ENCODE peak calls at places on chromosome 19, in four cellular contexts. One of them, this sample, is unnamed.

GRCh38 chr19:36916991-36917390 is 859 bp downstream of the ZNF568 start:
- DNase-seq in pancreas: no peak
- DNase-seq in heart right ventricle: no peak
- DNase-seq in tibial artery: no peak
- DNase-seq in this sample: peak; percentile 46

GRCh38 chr19:49438261-49438660 is 3.1 kb downstream of the SLC17A7 start:
- DNase-seq in pancreas: no peak
- DNase-seq in heart right ventricle: no peak
- DNase-seq in tibial artery: no peak
- DNase-seq in this sample: no peak

GRCh38 chr19:17148130-17148529 is 67.0 kb upstream of the USE1 start:
- DNase-seq in pancreas: no peak
- DNase-seq in heart right ventricle: no peak
- DNase-seq in tibial artery: no peak
- DNase-seq in this sample: no peak

GRCh38 chr19:16566161-16566560 is 6.1 kb downstream of the SLC35E1 start:
- DNase-seq in pancreas: no peak
- DNase-seq in heart right ventricle: no peak
- DNase-seq in tibial artery: no peak
- DNase-seq in this sample: no peak

GRCh38 chr19:55549500-55550320 is 4.4 kb upstream of the SBK3 start:
- DNase-seq in pancreas: no peak
- DNase-seq in heart right ventricle: no peak
- DNase-seq in tibial artery: no peak
- DNase-seq in this sample: no peak

GRCh38 chr19:12995596-12996541 is 594 bp downstream of the NFIX start:
- DNase-seq in pancreas: peak; percentile 45
- DNase-seq in heart right ventricle: no peak
- DNase-seq in tibial artery: no peak
- DNase-seq in this sample: peak; percentile 48

GRCh38 chr19:8332976-8333770 is 9.9 kb downstream of the KANK3 start:
- DNase-seq in pancreas: no peak
- DNase-seq in heart right ventricle: peak; percentile 57
- DNase-seq in tibial artery: no peak
- DNase-seq in this sample: no peak

GRCh38 chr19:13022111-13022858 is 27.0 kb downstream of the NFIX start:
- DNase-seq in pancreas: no peak
- DNase-seq in heart right ventricle: peak; percentile 60
- DNase-seq in tibial artery: peak; percentile 93
- DNase-seq in this sample: peak; percentile 41

GRCh38 chr19:1130801-1131717 is 27.3 kb downstream of the GPX4 start:
- DNase-seq in pancreas: no peak
- DNase-seq in heart right ventricle: no peak
- DNase-seq in tibial artery: no peak
- DNase-seq in this sample: no peak

GRCh38 chr19:17488593-17489391 is 18.5 kb downstream of the SLC27A1 start:
- DNase-seq in pancreas: peak; percentile 92
- DNase-seq in heart right ventricle: peak; percentile 51
- DNase-seq in tibial artery: peak; percentile 71
- DNase-seq in this sample: peak; percentile 38

GRCh38 chr19:27744926-27745844 is 1467.8 kb downstream of the UQCRFS1 start:
- DNase-seq in pancreas: no peak
- DNase-seq in heart right ventricle: no peak
- DNase-seq in tibial artery: no peak
- DNase-seq in this sample: no peak

GRCh38 chr19:54481326-54481930 is 8.3 kb upstream of the CDC42EP5 start:
- DNase-seq in pancreas: no peak
- DNase-seq in heart right ventricle: no peak
- DNase-seq in tibial artery: no peak
- DNase-seq in this sample: peak; percentile 84

GRCh38 chr19:17554968-17555479 is 425 bp upstream of the COLGALT1 start:
- DNase-seq in pancreas: no peak
- DNase-seq in heart right ventricle: no peak
- DNase-seq in tibial artery: no peak
- DNase-seq in this sample: no peak

GRCh38 chr19:42292042-42292960 is 9.6 kb upstream of the PRR19 start:
- DNase-seq in pancreas: no peak
- DNase-seq in heart right ventricle: no peak
- DNase-seq in tibial artery: peak; percentile 68
- DNase-seq in this sample: no peak

GRCh38 chr19:4676955-4677731 is 7.0 kb upstream of the MYDGF start:
- DNase-seq in pancreas: no peak
- DNase-seq in heart right ventricle: no peak
- DNase-seq in tibial artery: no peak
- DNase-seq in this sample: peak; percentile 52

GRCh38 chr19:47176071-47176626 is 45.5 kb downstream of the SAE1 start:
- DNase-seq in pancreas: no peak
- DNase-seq in heart right ventricle: no peak
- DNase-seq in tibial artery: no peak
- DNase-seq in this sample: no peak

GRCh38 chr19:33094504-33095067 is 13.6 kb downstream of the GPATCH1 start:
- DNase-seq in pancreas: no peak
- DNase-seq in heart right ventricle: no peak
- DNase-seq in tibial artery: no peak
- DNase-seq in this sample: no peak

GRCh38 chr19:17209126-17210036 is 5.8 kb upstream of the USE1 start:
- DNase-seq in pancreas: no peak
- DNase-seq in heart right ventricle: no peak
- DNase-seq in tibial artery: no peak
- DNase-seq in this sample: peak; percentile 45

GRCh38 chr19:49200238-49200862 is 42.8 kb downstream of the TRPM4 start:
- DNase-seq in pancreas: no peak
- DNase-seq in heart right ventricle: no peak
- DNase-seq in tibial artery: no peak
- DNase-seq in this sample: no peak

GRCh38 chr19:40231544-40232424 is 5.3 kb upstream of the CCNP start:
- DNase-seq in pancreas: no peak
- DNase-seq in heart right ventricle: no peak
- DNase-seq in tibial artery: no peak
- DNase-seq in this sample: peak; percentile 33

GRCh38 chr19:45444318-45445041 is 20.8 kb upstream of the ERCC1 start:
- DNase-seq in pancreas: peak; percentile 94
- DNase-seq in heart right ventricle: peak; percentile 98
- DNase-seq in tibial artery: peak; percentile 98
- DNase-seq in this sample: peak; percentile 94

GRCh38 chr19:22634450-22634827 is 315 bp downstream of the ZNF492 start:
- DNase-seq in pancreas: no peak
- DNase-seq in heart right ventricle: peak; percentile 18
- DNase-seq in tibial artery: no peak
- DNase-seq in this sample: no peak

GRCh38 chr19:49875801-49876421 is 1.2 kb downstream of the AKT1S1 start:
- DNase-seq in pancreas: no peak
- DNase-seq in heart right ventricle: peak; percentile 74
- DNase-seq in tibial artery: peak; percentile 86
- DNase-seq in this sample: peak; percentile 68

GRCh38 chr19:54938906-54939305 is 8.4 kb downstream of the NLRP7 start:
- DNase-seq in pancreas: no peak
- DNase-seq in heart right ventricle: no peak
- DNase-seq in tibial artery: no peak
- DNase-seq in this sample: no peak

GRCh38 chr19:52070496-52070895 is 21.9 kb upstream of the ZNF432 start:
- DNase-seq in pancreas: no peak
- DNase-seq in heart right ventricle: no peak
- DNase-seq in tibial artery: no peak
- DNase-seq in this sample: peak; percentile 74

GRCh38 chr19:13152356-13152853 is 2.2 kb downstream of the IER2 start:
- DNase-seq in pancreas: no peak
- DNase-seq in heart right ventricle: no peak
- DNase-seq in tibial artery: no peak
- DNase-seq in this sample: no peak

GRCh38 chr19:18711893-18712292 is 28.4 kb downstream of the CRTC1 start:
- DNase-seq in pancreas: no peak
- DNase-seq in heart right ventricle: no peak
- DNase-seq in tibial artery: no peak
- DNase-seq in this sample: no peak
- H3K27ac ChIP-seq in pancreas: no peak overlapping the region
- H3K27ac ChIP-seq in heart right ventricle: no peak overlapping the region
- H3K27ac ChIP-seq in tibial artery: no peak overlapping the region
- H3K27ac ChIP-seq in this sample: no peak overlapping the region

DNA sequence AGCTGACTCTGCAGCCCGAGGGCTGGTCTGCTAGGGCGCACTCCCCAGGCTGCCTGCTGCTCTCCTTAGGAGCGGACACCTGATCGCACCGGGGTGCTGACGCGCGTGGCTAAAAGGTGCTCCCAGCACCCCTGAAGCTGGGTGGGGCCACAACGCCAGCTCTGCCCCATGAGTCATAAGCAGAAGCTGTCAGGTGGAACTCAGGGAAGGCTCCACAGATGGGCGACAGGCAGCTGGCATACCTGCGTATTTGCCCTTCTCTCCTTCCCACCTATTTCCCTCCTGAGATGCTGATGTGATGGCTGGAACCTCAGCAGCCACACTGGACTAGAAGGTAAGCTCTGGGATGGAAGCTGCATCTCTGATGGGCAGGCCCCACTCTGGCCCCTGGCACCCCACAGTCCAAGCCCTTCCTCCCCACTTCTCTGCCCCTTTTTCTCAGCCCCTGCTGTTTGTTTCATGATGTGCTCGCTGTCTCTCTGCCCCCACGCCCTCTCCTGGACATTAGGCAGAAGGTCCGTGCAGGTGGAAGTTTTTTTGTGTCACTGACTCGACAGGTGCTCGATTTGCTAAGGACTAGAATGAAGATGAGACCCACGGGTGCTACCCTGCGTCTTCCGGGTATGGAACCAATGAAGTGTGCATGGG is 30.3 kb upstream of the CACTIN start:
- DNase-seq in pancreas: no peak
- DNase-seq in heart right ventricle: no peak
- DNase-seq in tibial artery: no peak
- DNase-seq in this sample: no peak
- TF ChIP-seq CTCF in pancreas: no peak
- TF ChIP-seq CTCF in heart right ventricle: no peak
- TF ChIP-seq CTCF in tibial artery: no peak
- TF ChIP-seq CTCF in this sample: no peak

GRCh38 chr19:29495091-29495490 is 30.7 kb upstream of the VSTM2B start:
- DNase-seq in pancreas: no peak
- DNase-seq in heart right ventricle: no peak
- DNase-seq in tibial artery: peak; percentile 24
- DNase-seq in this sample: no peak
- H3K27ac ChIP-seq in pancreas: no peak overlapping the region
- H3K27ac ChIP-seq in heart right ventricle: no peak overlapping the region
- H3K27ac ChIP-seq in tibial artery: no peak overlapping the region
- H3K27ac ChIP-seq in this sample: no peak overlapping the region

DNA sequence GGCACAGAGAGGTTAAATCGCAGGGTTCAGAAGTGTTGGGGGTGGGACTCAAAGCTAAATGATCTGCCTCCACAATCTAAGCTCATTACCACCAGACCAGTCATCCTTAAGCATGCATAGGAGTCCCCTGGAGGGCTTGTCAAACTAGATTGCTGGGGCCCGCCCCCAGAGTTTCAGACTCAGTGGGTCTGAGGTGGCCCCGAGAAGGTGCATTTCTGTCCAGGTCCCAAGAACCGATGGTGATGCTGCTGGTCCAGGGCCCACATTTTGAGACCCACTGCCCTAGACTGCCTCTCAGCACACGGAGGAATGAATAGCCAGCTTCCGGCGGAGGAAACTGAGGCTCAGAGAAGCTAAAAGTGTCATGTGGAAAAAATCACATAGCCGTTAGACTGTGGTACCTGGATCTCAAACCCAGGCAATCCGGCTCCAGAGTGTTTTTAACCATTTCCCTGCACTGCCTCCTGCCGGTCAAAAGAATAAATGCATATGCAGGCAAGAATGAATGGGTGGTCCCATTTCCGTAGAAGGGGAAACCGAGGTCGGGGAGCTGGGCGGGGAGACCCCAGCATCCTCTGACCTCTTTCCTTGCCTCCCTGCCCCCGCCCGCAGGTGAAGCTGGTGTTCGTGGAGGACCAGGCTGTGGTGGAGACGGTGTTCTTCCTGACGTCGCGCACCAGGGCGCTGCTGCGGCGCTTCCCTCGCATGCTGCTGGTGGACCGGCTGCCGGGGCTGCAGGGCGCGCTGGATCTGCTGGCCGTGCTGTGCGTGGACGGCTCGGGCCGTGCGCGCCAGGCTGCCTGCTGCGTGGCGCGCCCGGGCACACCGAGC is 23.8 kb downstream of the ZSWIM9 start:
- DNase-seq in pancreas: no peak
- DNase-seq in heart right ventricle: no peak
- DNase-seq in tibial artery: peak; percentile 57
- DNase-seq in this sample: peak; percentile 28
- TF ChIP-seq CTCF in pancreas: no peak
- TF ChIP-seq CTCF in heart right ventricle: peak; percentile 56
- TF ChIP-seq CTCF in tibial artery: peak; percentile 12
- TF ChIP-seq CTCF in this sample: peak; percentile 59

GRCh38 chr19:11465605-11466004 is 15.2 kb downstream of the ELAVL3 start:
- DNase-seq in pancreas: no peak
- DNase-seq in heart right ventricle: no peak
- DNase-seq in tibial artery: no peak
- DNase-seq in this sample: no peak
- H3K27ac ChIP-seq in pancreas: no peak overlapping the region
- H3K27ac ChIP-seq in heart right ventricle: no peak overlapping the region
- H3K27ac ChIP-seq in tibial artery: no peak overlapping the region
- H3K27ac ChIP-seq in this sample: no peak overlapping the region

GRCh38 chr19:58228584-58229254 is at the start of gene ZNF544:
- DNase-seq in pancreas: peak; percentile 79
- DNase-seq in heart right ventricle: peak; percentile 80
- DNase-seq in tibial artery: peak; percentile 78
- DNase-seq in this sample: peak; percentile 87
- TF ChIP-seq CTCF in pancreas: no peak
- TF ChIP-seq CTCF in heart right ventricle: no peak
- TF ChIP-seq CTCF in tibial artery: no peak
- TF ChIP-seq CTCF in this sample: no peak

DNA sequence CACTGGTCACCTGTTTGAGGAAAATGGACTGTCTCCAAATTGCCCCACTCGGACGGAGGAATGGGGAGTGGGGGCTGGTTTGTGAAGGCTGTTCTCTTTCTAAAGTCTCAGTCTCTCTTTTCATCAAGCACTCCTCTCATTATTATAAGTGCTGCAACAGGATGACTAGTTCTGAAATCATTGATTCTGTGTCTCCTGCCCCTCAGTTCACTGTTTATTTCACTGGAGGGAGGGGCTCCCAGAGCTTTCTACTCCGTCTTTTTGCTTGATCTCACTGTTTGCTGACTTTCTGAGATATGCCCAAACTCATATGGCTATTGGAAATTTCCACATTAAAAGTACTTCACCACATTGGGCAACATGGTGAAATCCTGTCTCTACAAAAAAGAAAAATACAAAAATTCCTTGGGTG is 20.5 kb upstream of the CD70 start:
- DNase-seq in pancreas: no peak
- DNase-seq in heart right ventricle: no peak
- DNase-seq in tibial artery: no peak
- DNase-seq in this sample: no peak
- H3K27ac ChIP-seq in pancreas: no peak overlapping the region
- H3K27ac ChIP-seq in heart right ventricle: no peak overlapping the region
- H3K27ac ChIP-seq in tibial artery: no peak overlapping the region
- H3K27ac ChIP-seq in this sample: no peak overlapping the region

GRCh38 chr19:35143231-35143715 is at the start of gene FXYD7:
- DNase-seq in pancreas: peak; percentile 51
- DNase-seq in heart right ventricle: peak; percentile 38
- DNase-seq in tibial artery: no peak
- DNase-seq in this sample: no peak

GRCh38 chr19:35141627-35142401 is 1.2 kb upstream of the FXYD7 start:
- DNase-seq in pancreas: peak; percentile 44
- DNase-seq in heart right ventricle: no peak
- DNase-seq in tibial artery: no peak
- DNase-seq in this sample: peak; percentile 31

GRCh38 chr19:35144259-35144599 is 1.2 kb downstream of the FXYD7 start:
- DNase-seq in pancreas: no peak
- DNase-seq in heart right ventricle: no peak
- DNase-seq in tibial artery: no peak
- DNase-seq in this sample: no peak

GRCh38 chr19:35143818-35144217 is 763 bp downstream of the FXYD7 start:
- DNase-seq in pancreas: no peak
- DNase-seq in heart right ventricle: no peak
- DNase-seq in tibial artery: no peak
- DNase-seq in this sample: no peak

GRCh38 chr19:35142531-35143230 is 374 bp upstream of the FXYD7 start:
- DNase-seq in pancreas: peak; percentile 81
- DNase-seq in heart right ventricle: peak; percentile 63
- DNase-seq in tibial artery: no peak
- DNase-seq in this sample: peak; percentile 52
- TF ChIP-seq CTCF in pancreas: peak; percentile 30
- TF ChIP-seq CTCF in heart right ventricle: peak; percentile 67
- TF ChIP-seq CTCF in tibial artery: no peak
- TF ChIP-seq CTCF in this sample: peak; percentile 41

This sample was measured in cardiac muscle cell.